ENCODE peak calls at places on chromosomes 7 and 10, in four cellular contexts. D, O, K and X are unnamed samples.

GRCh38 chr10:18583575-18584270 is 67.7 kb downstream of the NSUN6 start:
- DNase-seq in O (no peak), D (no peak), K (peak), X (no peak)

GRCh38 chr10:63267414-63268138 is 134.4 kb downstream of the NRBF2 start:
- DNase-seq in K (peak), O (no peak), D (peak), X (no peak)

GRCh38 chr7:109402107-109402506 is 832.4 kb downstream of the DNAJB9 start:
- DNase-seq in D (no peak), K (no peak), O (no peak), X (no peak)

GRCh38 chr7:69365588-69366241 is 232.6 kb upstream of the AUTS2 start:
- DNase-seq in K (no peak), O (no peak), D (peak), X (no peak)

GRCh38 chr10:24873281-24873683 is 79.1 kb downstream of the PRTFDC1 start:
- DNase-seq in D (peak), K (peak), O (peak), X (no peak)

GRCh38 chr7:106504620-106505019 is 156.3 kb downstream of the CCDC71L start:
- DNase-seq in D (no peak), K (peak), O (no peak), X (no peak)

GRCh38 chr7:129421717-129422250 is 12.4 kb upstream of the STRIP2 start:
- DNase-seq in D (no peak), O (no peak), K (no peak), X (no peak)

GRCh38 chr7:48101880-48102448 is 12.9 kb downstream of the UPP1 start:
- DNase-seq in K (no peak), O (no peak), D (no peak), X (no peak)

GRCh38 chr10:11212285-11212684 is 194.6 kb downstream of the CELF2 start:
- DNase-seq in K (no peak), O (no peak), D (no peak), X (no peak)

GRCh38 chr10:125094826-125095225 is 65.5 kb downstream of the CTBP2 start:
- DNase-seq in D (no peak), K (peak), O (no peak), X (no peak)

GRCh38 chr10:125093199-125093841 is 67.0 kb downstream of the CTBP2 start:
- DNase-seq in K (peak), O (peak), D (no peak), X (no peak)

GRCh38 chr10:125091891-125092290 is 68.5 kb downstream of the CTBP2 start:
- DNase-seq in K (no peak), O (no peak), D (no peak), X (no peak)

GRCh38 chr10:125094111-125094705 is 66.2 kb downstream of the CTBP2 start:
- DNase-seq in D (no peak), O (no peak), K (no peak), X (no peak)

GRCh38 chr10:125092564-125093031 is 67.8 kb downstream of the CTBP2 start:
- DNase-seq in K (no peak), D (no peak), O (no peak), X (no peak)
- H3K4me3 ChIP-seq in K (no peak), D (no peak), O (no peak), X (no peak)

DNA sequence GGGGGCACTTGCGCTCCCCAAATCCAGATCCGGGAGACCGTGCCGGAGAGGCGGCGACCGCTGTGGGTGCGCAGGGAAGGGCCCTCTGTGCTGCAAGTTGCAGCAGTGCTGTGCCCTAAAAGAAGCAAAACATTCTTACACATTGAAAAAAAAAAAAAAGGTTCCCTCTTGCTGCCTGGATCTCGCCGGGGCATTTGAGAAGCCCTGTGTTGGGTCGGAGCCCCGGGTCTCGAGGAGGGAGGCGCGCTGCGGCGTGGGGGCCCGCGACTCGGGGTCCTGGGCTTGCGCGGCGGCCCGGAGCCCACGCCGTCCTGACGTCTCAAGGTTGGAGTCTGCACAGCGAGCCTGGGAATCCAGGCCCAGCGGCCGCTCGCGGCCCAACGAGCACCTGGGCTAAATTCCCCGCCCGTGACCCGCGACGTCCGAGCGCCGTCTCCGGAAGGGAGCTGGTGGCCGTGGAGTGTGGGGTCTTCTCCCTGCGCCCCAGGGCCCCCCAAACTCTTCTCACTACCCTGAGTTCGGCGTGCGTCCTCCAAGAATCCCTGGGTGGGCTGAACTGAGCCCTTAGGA is 1.3 kb upstream of the CTBP2 start:
- DNase-seq in D (no peak), K (peak), O (no peak), X (no peak)
- H3K4me3 ChIP-seq in D (peak), K (peak), O (peak), X (peak)

DNA sequence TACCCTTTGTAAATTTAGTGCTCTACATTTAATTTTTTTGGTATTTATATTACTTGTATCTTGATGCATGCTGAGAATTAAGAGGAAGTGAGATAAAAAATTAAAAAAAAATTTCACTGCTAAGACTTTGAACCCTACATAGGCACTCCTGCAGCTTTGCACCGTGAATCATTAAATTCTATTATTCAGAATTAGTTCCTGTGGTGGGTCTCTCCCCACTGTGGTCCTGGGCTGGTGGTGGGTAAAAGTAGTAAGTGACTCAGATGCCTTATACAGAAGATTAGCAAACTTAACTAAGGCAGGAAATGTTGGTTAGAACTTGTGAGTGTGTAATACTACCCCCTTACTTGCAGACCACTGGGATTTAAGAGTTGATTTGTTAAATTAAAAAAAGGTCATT is 72.6 kb downstream of the AP3M1 start:
- DNase-seq in K (peak), O (no peak), D (no peak), X (no peak)
- H3K4me3 ChIP-seq in K (no peak), O (no peak), D (no peak), X (no peak)

GRCh38 chr7:55021951-55022617 is 3.3 kb downstream of the EGFR start:
- DNase-seq in K (peak), D (no peak), O (no peak), X (no peak)

GRCh38 chr7:55020481-55020871 is 1.7 kb downstream of the EGFR start:
- DNase-seq in O (peak), K (peak), D (no peak), X (peak)

GRCh38 chr7:55019691-55020480 is 1.1 kb downstream of the EGFR start:
- DNase-seq in D (no peak), O (peak), K (no peak), X (peak)

GRCh38 chr7:55022618-55022985 is 3.8 kb downstream of the EGFR start:
- DNase-seq in O (no peak), K (no peak), D (no peak), X (no peak)

DNA sequence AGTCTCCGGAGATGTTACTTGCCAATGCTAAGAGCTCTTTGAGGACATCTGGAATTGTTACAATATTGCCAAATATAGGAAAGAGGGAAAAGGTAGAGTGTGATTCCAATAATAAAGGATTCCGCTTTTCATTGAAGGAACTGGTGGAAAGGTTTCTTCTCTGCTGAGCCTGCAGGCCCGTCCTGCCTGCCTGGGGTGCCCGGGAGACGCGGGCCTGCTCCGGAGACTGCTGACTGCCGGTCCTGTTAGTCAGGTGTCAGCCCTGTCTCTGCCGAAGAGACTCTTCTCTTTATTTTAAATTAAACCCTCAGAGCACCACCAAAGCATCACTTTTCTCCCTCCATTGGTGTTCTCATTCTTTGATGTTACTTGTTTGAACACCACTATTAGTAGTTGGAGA is 2.2 kb downstream of the EGFR start:
- DNase-seq in K (no peak), D (no peak), O (no peak), X (no peak)
- H3K4me3 ChIP-seq in K (peak), D (no peak), O (peak), X (no peak)